ENCODE peak calls at places on chromosome X, in four cellular contexts. R is lower leg skin, H is heart left ventricle, Z is GM12891. M is an unnamed sample.

GRCh38 chrX:138889152-138889551 is 177.6 kb upstream of the FGF13 start:
- DNase-seq in H (no peak), R (no peak), Z (no peak), M (no peak)

GRCh38 chrX:153474718-153475117 is 4.3 kb upstream of the HAUS7 start:
- DNase-seq in H (peak), Z (no peak), R (no peak), M (peak)

GRCh38 chrX:150767475-150768131 is 74.4 kb downstream of the MTMR1 start:
- DNase-seq in Z (no peak), H (no peak), R (peak), M (no peak)

GRCh38 chrX:39808471-39808917 is 289.3 kb downstream of the BCOR start:
- DNase-seq in R (no peak), Z (no peak), H (no peak), M (no peak)

GRCh38 chrX:124388562-124388961 is 42.2 kb downstream of the SH2D1A start:
- DNase-seq in H (peak), R (no peak), Z (no peak), M (peak)

GRCh38 chrX:9342581-9343051 is 122.2 kb upstream of the TBL1X start:
- DNase-seq in R (peak), H (peak), Z (no peak), M (peak)

GRCh38 chrX:10482262-10482661 is 138.1 kb downstream of the MID1 start:
- DNase-seq in H (peak), R (no peak), Z (no peak), M (no peak)

GRCh38 chrX:333611-334311 is 15.2 kb upstream of the GTPBP6 start:
- DNase-seq in Z (no peak), R (no peak), H (peak), M (no peak)

GRCh38 chrX:103613362-103613761 is 5.6 kb downstream of the TCEAL3 start:
- DNase-seq in R (no peak), H (no peak), Z (no peak), M (no peak)

GRCh38 chrX:154426916-154427792 is 1.3 kb upstream of the ATP6AP1 start:
- DNase-seq in R (no peak), Z (no peak), H (no peak), M (no peak)

GRCh38 chrX:41621236-41621651 is 67.5 kb upstream of the GPR34 start:
- DNase-seq in Z (no peak), R (no peak), H (no peak), M (no peak)

GRCh38 chrX:79592259-79592658 is 225.1 kb upstream of the ITM2A start:
- DNase-seq in R (no peak), H (no peak), Z (no peak), M (no peak)

GRCh38 chrX:15903186-15903681 is 48.6 kb upstream of the AP1S2 start:
- DNase-seq in R (no peak), Z (peak), H (no peak), M (no peak)

GRCh38 chrX:71923516-71923915 is 12.9 kb downstream of the NHSL2 start:
- DNase-seq in Z (no peak), H (no peak), R (no peak), M (no peak)

GRCh38 chrX:38999967-39000745 is 198.9 kb downstream of the MID1IP1 start:
- DNase-seq in Z (no peak), R (no peak), H (no peak), M (no peak)

GRCh38 chrX:4243759-4244158 is 530.3 kb upstream of the PRKX start:
- DNase-seq in Z (no peak), H (no peak), R (no peak), M (no peak)

GRCh38 chrX:74293343-74293946 is 10.5 kb upstream of the ZCCHC13 start:
- DNase-seq in Z (peak), R (peak), H (peak), M (peak)

GRCh38 chrX:74295102-74295501 is 8.9 kb upstream of the ZCCHC13 start:
- DNase-seq in H (no peak), R (no peak), Z (no peak), M (no peak)

GRCh38 chrX:74286950-74287349 is 17.0 kb upstream of the ZCCHC13 start:
- DNase-seq in R (no peak), H (no peak), Z (no peak), M (no peak)

GRCh38 chrX:74291577-74291963 is 12.4 kb upstream of the ZCCHC13 start:
- DNase-seq in H (no peak), Z (no peak), R (no peak), M (no peak)

DNA sequence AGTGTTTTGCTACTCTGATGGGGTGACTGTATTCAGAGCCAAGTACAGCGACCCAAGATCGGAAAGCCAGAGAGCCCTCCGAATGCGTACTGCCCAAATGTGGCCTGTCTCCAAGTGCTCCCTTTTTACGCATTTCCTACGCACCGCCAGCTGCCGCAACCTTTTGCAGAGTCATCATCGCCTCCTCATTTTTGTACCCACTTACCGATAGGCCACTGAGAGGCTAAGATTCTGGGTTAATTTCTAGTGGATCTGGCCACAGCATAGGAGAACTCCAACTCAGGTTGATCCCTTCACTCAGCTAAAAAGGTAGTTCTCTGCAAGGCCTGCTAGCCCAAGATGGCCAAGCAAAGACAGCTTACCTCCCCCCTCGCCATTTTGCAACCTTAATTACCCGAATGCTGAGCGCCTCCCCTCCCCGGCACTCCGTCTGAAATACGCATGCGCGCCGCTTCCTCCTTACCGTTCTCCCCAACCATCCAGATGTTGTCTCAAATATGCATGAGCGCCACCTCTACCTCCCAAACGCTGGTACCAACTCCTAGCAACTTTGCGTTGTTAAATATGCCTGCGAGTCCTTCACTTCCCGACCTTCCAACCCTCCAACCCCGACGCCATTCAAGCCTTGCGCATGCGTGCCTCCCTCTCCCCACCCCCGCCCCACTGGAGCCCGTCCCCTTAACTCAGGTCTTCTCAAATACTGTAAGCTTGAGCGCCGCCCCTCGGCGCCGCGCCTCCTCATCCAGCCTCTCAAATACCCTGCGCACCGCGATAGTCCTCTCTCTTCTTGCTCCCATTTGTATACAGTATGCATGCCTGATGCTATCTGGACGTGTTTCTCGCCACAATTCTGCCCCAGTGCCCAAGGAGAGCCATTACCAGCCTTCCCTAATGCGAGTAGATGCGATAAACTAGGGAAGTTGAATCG is 11.8 kb upstream of the ZCCHC13 start:
- DNase-seq in Z (peak), H (peak), R (peak), M (peak)
- TF ChIP-seq POLR2A in Z (peak), H (peak), R (no peak), M (no peak)

GRCh38 chrX:151984328-151984727 is 9.9 kb upstream of the GABRE start:
- DNase-seq in Z (no peak), H (no peak), R (peak), M (no peak)

GRCh38 chrX:151984891-151985290 is 10.4 kb upstream of the GABRE start:
- DNase-seq in R (no peak), Z (no peak), H (no peak), M (no peak)

GRCh38 chrX:151982217-151982616 is 7.7 kb upstream of the GABRE start:
- DNase-seq in R (no peak), H (no peak), Z (no peak), M (no peak)

GRCh38 chrX:151981129-151981528 is 6.7 kb upstream of the GABRE start:
- DNase-seq in H (no peak), Z (no peak), R (no peak), M (no peak)

GRCh38 chrX:151983186-151983585 is 8.7 kb upstream of the GABRE start:
- DNase-seq in H (no peak), Z (no peak), R (peak), M (no peak)
- TF ChIP-seq POLR2A in H (no peak), Z (no peak), R (no peak), M (no peak)

GRCh38 chrX:130906776-130907175 is 3.8 kb upstream of the ENOX2 start:
- DNase-seq in Z (no peak), H (no peak), R (no peak), M (no peak)

GRCh38 chrX:130902446-130902782 is 595 bp downstream of the ENOX2 start:
- DNase-seq in Z (no peak), H (no peak), R (no peak), M (no peak)

GRCh38 chrX:130902783-130903613 is at the start of gene ENOX2:
- DNase-seq in H (peak), R (peak), Z (peak), M (peak)
- TF ChIP-seq POLR2A in H (peak), R (no peak), Z (no peak), M (no peak)

GRCh38 chrX:47129157-47129878 is 15.2 kb downstream of the NDUFB11 start:
- DNase-seq in Z (peak), H (peak), R (peak), M (peak)
- TF ChIP-seq POLR2A in Z (peak), H (no peak), R (no peak), M (no peak)

GRCh38 chrX:120560842-120561633 is at the start of gene CUL4B:
- DNase-seq in H (peak), Z (peak), R (peak), M (peak)
- TF ChIP-seq POLR2A in H (peak), Z (peak), R (no peak), M (no peak)

DNA sequence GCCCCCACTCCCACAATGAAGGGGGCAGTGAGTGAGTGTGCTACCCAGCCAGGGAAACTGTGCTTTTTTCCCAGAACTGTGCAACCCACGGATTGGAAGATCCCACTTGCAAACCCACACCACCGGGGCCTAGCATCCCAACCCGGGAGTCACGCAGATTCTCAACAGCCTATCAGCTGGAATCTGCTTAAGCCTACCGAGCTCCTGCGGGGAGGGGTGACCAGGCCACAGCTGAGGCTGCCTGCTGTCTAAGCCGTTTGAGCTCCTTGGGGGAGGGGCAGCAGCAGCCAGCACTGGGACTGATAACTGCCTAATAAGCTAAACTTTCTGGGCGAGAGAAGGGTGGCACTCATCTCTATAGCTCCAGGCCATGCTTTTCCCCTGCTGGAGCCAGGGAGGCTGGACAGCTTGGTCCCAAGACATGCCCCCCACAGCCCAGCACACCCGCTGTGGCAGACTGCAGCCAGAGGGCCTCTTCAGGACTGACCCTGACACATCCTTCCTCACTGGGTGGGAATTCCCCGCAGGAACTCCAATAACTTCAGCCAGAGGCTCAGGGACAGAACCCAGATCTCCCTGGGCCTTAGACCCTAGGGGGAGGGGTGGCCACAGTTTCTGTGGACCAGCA is 161.3 kb upstream of the MAGEB18 start:
- DNase-seq in Z (no peak), H (no peak), R (no peak), M (no peak)
- TF ChIP-seq POLR2A in Z (no peak), H (no peak), R (no peak), M (no peak)

M was measured in stomach.